ENCODE peak calls at places on chromosome 15, in five cellular contexts. One of them, this sample, is unnamed.

GRCh38 chr15:79897701-79898113 is 893 bp upstream of the MTHFS start:
- DNase-seq in psoas muscle: no peak
- DNase-seq in heart right ventricle: no peak
- DNase-seq in fibroblast of lung: no peak
- DNase-seq in PC-9: no peak
- DNase-seq in this sample: peak; percentile 27

GRCh38 chr15:51382787-51383186 is 41.3 kb downstream of the GLDN start:
- DNase-seq in PC-9: no peak
- DNase-seq in psoas muscle: no peak
- DNase-seq in heart right ventricle: no peak
- DNase-seq in fibroblast of lung: peak; percentile 61
- DNase-seq in this sample: peak; percentile 18

GRCh38 chr15:73800662-73801345 is 47.7 kb upstream of the INSYN1 start:
- DNase-seq in heart right ventricle: peak; percentile 75
- DNase-seq in psoas muscle: peak; percentile 93
- DNase-seq in PC-9: no peak
- DNase-seq in fibroblast of lung: peak; percentile 84
- DNase-seq in this sample: no peak

GRCh38 chr15:48331796-48332641 is 790 bp downstream of the DUT start:
- DNase-seq in fibroblast of lung: no peak
- DNase-seq in heart right ventricle: peak; percentile 82
- DNase-seq in psoas muscle: peak; percentile 78
- DNase-seq in PC-9: no peak
- DNase-seq in this sample: peak; percentile 43

GRCh38 chr15:90994059-90994416 is 297 bp downstream of the PRC1 start:
- DNase-seq in PC-9: no peak
- DNase-seq in heart right ventricle: peak; percentile 5
- DNase-seq in fibroblast of lung: no peak
- DNase-seq in psoas muscle: no peak
- DNase-seq in this sample: no peak

GRCh38 chr15:70892002-70892911 is at the start of the genes LRRC49 and THAP10:
- DNase-seq in PC-9: peak; percentile 88
- DNase-seq in heart right ventricle: peak; percentile 92
- DNase-seq in psoas muscle: peak; percentile 93
- DNase-seq in fibroblast of lung: peak; percentile 97
- DNase-seq in this sample: peak; percentile 88

GRCh38 chr15:84983711-84984110 is 2.1 kb downstream of the PDE8A start:
- DNase-seq in psoas muscle: no peak
- DNase-seq in PC-9: no peak
- DNase-seq in heart right ventricle: no peak
- DNase-seq in fibroblast of lung: no peak
- DNase-seq in this sample: no peak

GRCh38 chr15:95825672-95826387 is 504.7 kb upstream of the NR2F2 start:
- DNase-seq in heart right ventricle: no peak
- DNase-seq in fibroblast of lung: no peak
- DNase-seq in psoas muscle: no peak
- DNase-seq in PC-9: no peak
- DNase-seq in this sample: no peak

GRCh38 chr15:97806731-97807130 is 153.8 kb upstream of the ARRDC4 start:
- DNase-seq in heart right ventricle: no peak
- DNase-seq in fibroblast of lung: no peak
- DNase-seq in PC-9: no peak
- DNase-seq in psoas muscle: no peak
- DNase-seq in this sample: no peak

GRCh38 chr15:89115547-89115946 is 27.3 kb downstream of the ABHD2 start:
- DNase-seq in fibroblast of lung: no peak
- DNase-seq in psoas muscle: no peak
- DNase-seq in PC-9: peak; percentile 93
- DNase-seq in heart right ventricle: no peak
- DNase-seq in this sample: peak; percentile 94
- H3K4me1 ChIP-seq in fibroblast of lung: peaks cover 9% of the 10 kb centered on the region
- H3K4me1 ChIP-seq in psoas muscle: peaks cover 84% of the 10 kb centered on the region
- H3K4me1 ChIP-seq in PC-9: peaks cover 100% of the 10 kb centered on the region
- H3K4me1 ChIP-seq in heart right ventricle: peaks cover 49% of the 10 kb centered on the region
- H3K4me1 ChIP-seq in this sample: peaks cover 19% of the 10 kb centered on the region

GRCh38 chr15:64017082-64017588 is 29.1 kb downstream of the DAPK2 start:
- DNase-seq in PC-9: peak; percentile 90
- DNase-seq in fibroblast of lung: no peak
- DNase-seq in heart right ventricle: no peak
- DNase-seq in psoas muscle: no peak
- DNase-seq in this sample: peak; percentile 77

GRCh38 chr15:64023215-64023614 is 23.1 kb downstream of the DAPK2 start:
- DNase-seq in heart right ventricle: no peak
- DNase-seq in psoas muscle: no peak
- DNase-seq in fibroblast of lung: no peak
- DNase-seq in PC-9: peak; percentile 42
- DNase-seq in this sample: peak; percentile 88

GRCh38 chr15:64022571-64022970 is 23.7 kb downstream of the DAPK2 start:
- DNase-seq in heart right ventricle: no peak
- DNase-seq in PC-9: no peak
- DNase-seq in psoas muscle: no peak
- DNase-seq in fibroblast of lung: no peak
- DNase-seq in this sample: no peak

GRCh38 chr15:64017591-64018163 is 28.6 kb downstream of the DAPK2 start:
- DNase-seq in psoas muscle: no peak
- DNase-seq in heart right ventricle: no peak
- DNase-seq in PC-9: peak; percentile 36
- DNase-seq in fibroblast of lung: peak; percentile 22
- DNase-seq in this sample: no peak

DNA sequence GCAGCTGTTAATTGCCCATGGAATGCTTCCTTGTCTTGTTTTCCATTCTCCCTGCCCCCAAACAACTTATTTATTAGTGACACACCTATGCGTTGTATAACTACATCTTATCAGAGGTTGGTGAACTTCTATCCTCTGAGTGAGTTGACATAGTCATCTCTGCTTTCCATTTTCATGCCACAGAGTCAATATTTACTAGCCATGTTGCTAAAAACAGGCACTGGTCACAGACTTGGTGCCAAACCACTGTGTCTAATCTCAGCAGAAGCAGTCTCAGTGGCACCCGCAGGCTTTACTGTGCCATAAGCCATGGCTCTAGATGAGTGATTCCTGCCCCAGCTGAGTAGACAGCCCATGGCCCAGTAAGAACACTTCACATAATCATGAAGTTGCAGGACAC is 26.5 kb downstream of the DAPK2 start:
- DNase-seq in fibroblast of lung: no peak
- DNase-seq in psoas muscle: peak; percentile 81
- DNase-seq in heart right ventricle: peak; percentile 57
- DNase-seq in PC-9: peak; percentile 97
- DNase-seq in this sample: peak; percentile 96
- H3K27ac ChIP-seq in fibroblast of lung: no peak overlapping the region
- H3K27ac ChIP-seq in psoas muscle: peak overlapping the region; percentile 88
- H3K27ac ChIP-seq in heart right ventricle: peak overlapping the region; percentile 54
- H3K27ac ChIP-seq in PC-9: no peak overlapping the region
- H3K27ac ChIP-seq in this sample: peak overlapping the region; percentile 85

DNA sequence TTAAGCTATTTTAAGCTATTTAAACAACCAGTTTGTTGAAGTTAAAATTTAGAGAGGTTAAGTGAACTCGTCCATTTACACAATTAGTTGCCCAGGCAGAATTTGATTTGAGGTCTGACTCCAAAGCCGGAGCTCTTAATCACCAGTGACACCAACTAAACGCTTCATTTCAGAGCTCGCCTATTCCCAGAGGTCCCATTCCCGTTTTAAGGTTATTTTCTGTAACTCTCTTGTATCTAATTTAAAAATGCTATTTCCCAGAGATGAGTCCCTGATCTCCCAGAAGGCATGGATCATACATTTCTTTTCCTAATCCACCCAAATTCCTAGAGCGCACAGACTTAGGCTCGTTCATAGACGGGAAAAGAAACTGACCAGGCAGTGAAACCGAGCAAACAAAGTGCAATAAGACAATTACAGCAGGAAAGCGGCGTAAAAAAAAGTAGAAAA is 900 bp upstream of the MCTP2 start:
- DNase-seq in fibroblast of lung: no peak
- DNase-seq in PC-9: peak; percentile 35
- DNase-seq in psoas muscle: no peak
- DNase-seq in heart right ventricle: no peak
- DNase-seq in this sample: no peak
- H3K4me1 ChIP-seq in fibroblast of lung: no peaks in the 10 kb centered on the region
- H3K4me1 ChIP-seq in PC-9: peaks cover 18% of the 10 kb centered on the region
- H3K4me1 ChIP-seq in psoas muscle: no peaks in the 10 kb centered on the region
- H3K4me1 ChIP-seq in heart right ventricle: peaks cover 3% of the 10 kb centered on the region
- H3K4me1 ChIP-seq in this sample: no peaks in the 10 kb centered on the region

GRCh38 chr15:42419369-42419768 is 60.1 kb downstream of the CAPN3 start:
- DNase-seq in fibroblast of lung: no peak
- DNase-seq in PC-9: no peak
- DNase-seq in psoas muscle: no peak
- DNase-seq in heart right ventricle: no peak
- DNase-seq in this sample: no peak

GRCh38 chr15:42421376-42421775 is 62.1 kb downstream of the CAPN3 start:
- DNase-seq in heart right ventricle: no peak
- DNase-seq in psoas muscle: no peak
- DNase-seq in fibroblast of lung: no peak
- DNase-seq in PC-9: no peak
- DNase-seq in this sample: no peak
- H3K27ac ChIP-seq in heart right ventricle: peak overlapping the region; percentile 59
- H3K27ac ChIP-seq in psoas muscle: peak overlapping the region; percentile 86
- H3K27ac ChIP-seq in fibroblast of lung: no peak overlapping the region
- H3K27ac ChIP-seq in PC-9: no peak overlapping the region
- H3K27ac ChIP-seq in this sample: no peak overlapping the region

GRCh38 chr15:69700380-69700779 is 247.8 kb downstream of the RPLP1 start:
- DNase-seq in PC-9: no peak
- DNase-seq in heart right ventricle: no peak
- DNase-seq in psoas muscle: no peak
- DNase-seq in fibroblast of lung: no peak
- DNase-seq in this sample: no peak
- H3K4me1 ChIP-seq in PC-9: no peaks in the 10 kb centered on the region
- H3K4me1 ChIP-seq in heart right ventricle: no peaks in the 10 kb centered on the region
- H3K4me1 ChIP-seq in psoas muscle: no peaks in the 10 kb centered on the region
- H3K4me1 ChIP-seq in fibroblast of lung: no peaks in the 10 kb centered on the region
- H3K4me1 ChIP-seq in this sample: no peaks in the 10 kb centered on the region

DNA sequence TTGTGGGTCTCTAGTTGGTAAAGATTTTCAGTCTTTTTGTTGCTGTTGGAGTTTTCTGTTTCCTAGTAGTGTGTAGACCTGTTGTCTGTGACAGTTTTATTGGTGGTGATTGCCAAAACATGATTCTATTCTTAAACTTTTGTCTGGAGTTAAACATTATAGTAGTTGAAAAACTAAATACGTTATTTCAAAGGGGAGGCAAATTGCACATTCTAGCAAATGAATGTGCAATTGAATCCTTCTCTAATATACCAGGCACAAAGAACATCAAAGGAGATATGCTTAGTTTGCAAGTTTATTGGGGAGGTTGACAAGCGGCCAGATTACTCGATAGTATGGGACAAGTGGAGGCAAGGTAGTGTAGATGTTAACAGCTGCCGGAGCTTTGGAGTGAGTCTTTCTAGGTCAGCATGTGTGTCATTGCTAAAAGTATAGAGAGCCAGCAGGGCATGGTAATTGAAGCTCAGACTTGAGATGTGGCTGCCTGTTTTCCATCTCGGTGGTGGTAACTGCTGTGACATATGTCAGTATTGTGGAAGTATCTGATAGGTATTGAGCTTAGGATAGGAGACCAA is 20.6 kb downstream of the CHD2 start:
- DNase-seq in PC-9: no peak
- DNase-seq in fibroblast of lung: no peak
- DNase-seq in heart right ventricle: no peak
- DNase-seq in psoas muscle: no peak
- DNase-seq in this sample: peak; percentile 35
- H3K27ac ChIP-seq in PC-9: peak overlapping the region; percentile 97
- H3K27ac ChIP-seq in fibroblast of lung: no peak overlapping the region
- H3K27ac ChIP-seq in heart right ventricle: peak overlapping the region; percentile 0
- H3K27ac ChIP-seq in psoas muscle: peak overlapping the region; percentile 95
- H3K27ac ChIP-seq in this sample: peak overlapping the region; percentile 89

GRCh38 chr15:64503197-64503596 is 42.8 kb downstream of the ZNF609 start:
- DNase-seq in PC-9: no peak
- DNase-seq in heart right ventricle: no peak
- DNase-seq in psoas muscle: no peak
- DNase-seq in fibroblast of lung: peak; percentile 63
- DNase-seq in this sample: no peak
- H3K4me1 ChIP-seq in PC-9: no peaks in the 10 kb centered on the region
- H3K4me1 ChIP-seq in heart right ventricle: peaks cover 32% of the 10 kb centered on the region
- H3K4me1 ChIP-seq in psoas muscle: peaks cover 39% of the 10 kb centered on the region
- H3K4me1 ChIP-seq in fibroblast of lung: peaks cover 28% of the 10 kb centered on the region
- H3K4me1 ChIP-seq in this sample: peaks cover 22% of the 10 kb centered on the region

DNA sequence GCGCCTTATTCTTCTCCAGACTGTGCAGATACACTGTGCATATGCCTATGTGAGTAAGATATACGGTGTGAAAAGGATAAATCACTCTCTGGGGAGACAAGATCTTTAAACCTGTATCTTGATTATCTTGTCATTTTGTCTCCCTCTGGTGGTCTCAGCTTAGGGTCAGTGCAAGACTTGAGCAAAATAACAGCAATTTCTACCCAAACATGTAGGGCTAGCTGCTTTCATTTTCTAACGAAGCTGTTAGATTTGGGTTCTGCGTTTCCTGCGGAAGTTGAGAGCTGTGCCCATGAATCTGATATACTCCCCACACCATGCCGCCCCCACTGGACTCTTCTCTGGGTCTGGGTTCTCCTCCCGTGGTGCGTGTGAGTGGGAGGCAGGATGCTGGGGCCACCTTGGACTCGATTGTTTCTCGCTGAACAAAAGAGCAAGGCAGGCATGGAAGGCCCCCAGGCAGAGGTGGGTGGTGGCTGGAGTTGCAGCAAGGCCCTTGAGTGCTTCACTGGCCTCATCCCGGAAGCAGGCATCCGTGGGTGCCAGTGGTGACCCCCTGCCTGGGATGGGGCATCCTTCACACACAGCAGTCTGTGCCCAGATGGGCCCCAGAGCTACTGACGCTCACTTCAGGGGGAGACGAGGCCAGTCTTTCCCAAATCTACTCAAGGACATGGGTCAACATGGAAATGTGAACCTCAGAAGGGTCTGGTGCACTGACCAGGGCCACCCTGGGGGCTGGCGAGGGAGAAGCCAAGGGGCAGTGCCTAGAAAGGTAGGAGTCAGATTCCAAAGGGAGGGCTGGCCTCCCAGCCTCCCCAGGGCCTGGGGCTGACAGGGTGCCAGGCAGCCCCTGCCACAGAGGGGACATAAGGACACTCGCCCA is 179.6 kb downstream of the NSMCE3 start:
- DNase-seq in fibroblast of lung: peak; percentile 39
- DNase-seq in psoas muscle: no peak
- DNase-seq in PC-9: no peak
- DNase-seq in heart right ventricle: no peak
- DNase-seq in this sample: no peak
- H3K27ac ChIP-seq in fibroblast of lung: no peak overlapping the region
- H3K27ac ChIP-seq in psoas muscle: no peak overlapping the region
- H3K27ac ChIP-seq in PC-9: no peak overlapping the region
- H3K27ac ChIP-seq in heart right ventricle: no peak overlapping the region
- H3K27ac ChIP-seq in this sample: no peak overlapping the region